ENCODE peak calls at places on chromosome 10, in four cellular contexts. Y is ovary, H is suprapubic skin, K is heart left ventricle. L is an unnamed sample.

GRCh38 chr10:96587255-96588059 is 645 bp upstream of the TM9SF3 start:
- DNase-seq in Y (peak; percentile 73), H (peak; percentile 89), K (no peak), L (peak; percentile 73)

GRCh38 chr10:126408953-126409641 is 20.8 kb upstream of the ADAM12 start:
- DNase-seq in Y (no peak), H (no peak), K (no peak), L (no peak)

GRCh38 chr10:17206210-17206709 is 4.8 kb upstream of the TRDMT1 start:
- DNase-seq in Y (no peak), H (no peak), K (no peak), L (no peak)

GRCh38 chr10:42975005-42975493 is 101.8 kb upstream of the RET start:
- DNase-seq in Y (peak; percentile 5), H (peak; percentile 72), K (no peak), L (no peak)

GRCh38 chr10:114359041-114359952 is 45.0 kb downstream of the AFAP1L2 start:
- DNase-seq in Y (no peak), H (no peak), K (no peak), L (no peak)

GRCh38 chr10:7417103-7417623 is 6.3 kb upstream of the SFMBT2 start:
- DNase-seq in Y (no peak), H (no peak), K (no peak), L (no peak)

GRCh38 chr10:47361293-47361692 is 13.1 kb downstream of the RBP3 start:
- DNase-seq in Y (no peak), H (peak; percentile 73), K (no peak), L (peak; percentile 66)

GRCh38 chr10:101052285-101052684 is 9.5 kb upstream of the KAZALD1 start:
- DNase-seq in Y (no peak), H (no peak), K (no peak), L (peak; percentile 69)

GRCh38 chr10:29370612-29371092 is 81.8 kb downstream of the LYZL1 start:
- DNase-seq in Y (no peak), H (no peak), K (no peak), L (no peak)

GRCh38 chr10:100600218-100600617 is 64.5 kb downstream of the HIF1AN start:
- DNase-seq in Y (no peak), H (no peak), K (no peak), L (no peak)

GRCh38 chr10:10520391-10521385 is 497.0 kb upstream of the CELF2 start:
- DNase-seq in Y (no peak), H (no peak), K (no peak), L (no peak)

GRCh38 chr10:107971973-107972372 is 807.5 kb upstream of the SORCS1 start:
- DNase-seq in Y (no peak), H (no peak), K (no peak), L (no peak)

GRCh38 chr10:99685232-99686041 is 26.1 kb downstream of the ENTPD7 start:
- DNase-seq in Y (no peak), H (no peak), K (no peak), L (no peak)

GRCh38 chr10:12484945-12485805 is 135.8 kb downstream of the CAMK1D start:
- DNase-seq in Y (no peak), H (no peak), K (no peak), L (no peak)

GRCh38 chr10:13654118-13654830 is 67.5 kb downstream of the PRPF18 start:
- DNase-seq in Y (no peak), H (no peak), K (no peak), L (no peak)
- TF ChIP-seq POLR2A in Y (no peak), H (no peak), K (no peak), L (no peak)

GRCh38 chr10:3006093-3006492 is 61.3 kb upstream of the PFKP start:
- DNase-seq in Y (no peak), H (no peak), K (no peak), L (no peak)
- H3K27me3 ChIP-seq in Y (no peaks in the 10 kb centered on the region), H (peaks cover 13% of the 10 kb centered on the region), K (no peaks in the 10 kb centered on the region), L (no peaks in the 10 kb centered on the region)

GRCh38 chr10:93995598-93996271 is 2.0 kb downstream of the PLCE1 start:
- DNase-seq in Y (no peak), H (no peak), K (no peak), L (no peak)
- TF ChIP-seq POLR2A in Y (no peak), H (no peak), K (no peak), L (no peak)

GRCh38 chr10:132478341-132479023 is 59.1 kb upstream of the INPP5A start:
- DNase-seq in Y (no peak), H (peak; percentile 63), K (peak; percentile 37), L (no peak)

GRCh38 chr10:132477066-132477397 is 60.6 kb upstream of the INPP5A start:
- DNase-seq in Y (no peak), H (no peak), K (peak; percentile 40), L (no peak)

GRCh38 chr10:132479024-132479602 is 58.5 kb upstream of the INPP5A start:
- DNase-seq in Y (no peak), H (peak; percentile 67), K (peak; percentile 44), L (no peak)

GRCh38 chr10:132476146-132477065 is 61.2 kb upstream of the INPP5A start:
- DNase-seq in Y (no peak), H (peak; percentile 69), K (peak; percentile 51), L (no peak)

GRCh38 chr10:132477398-132478340 is 59.9 kb upstream of the INPP5A start:
- DNase-seq in Y (no peak), H (peak; percentile 78), K (peak; percentile 49), L (no peak)
- H3K27me3 ChIP-seq in Y (no peaks in the 10 kb centered on the region), H (no peaks in the 10 kb centered on the region), K (no peaks in the 10 kb centered on the region), L (peaks cover 6% of the 10 kb centered on the region)

GRCh38 chr10:3468919-3469638 is 296.5 kb upstream of the PITRM1 start:
- DNase-seq in Y (peak; percentile 52), H (peak; percentile 83), K (peak; percentile 71), L (peak; percentile 63)
- TF ChIP-seq POLR2A in Y (no peak), H (no peak), K (peak; percentile 33), L (no peak)

L was measured in adrenal gland.